ENCODE peak calls at places on chromosomes 4 and X, in six cellular contexts. Z is IMR-90, J is mesenchymal stem cell, G is trophoblast cell, V is neuronal stem cell, A is H1. M is an unnamed sample.

GRCh38 chr4:26145212-26145611 is 175.6 kb upstream of the RBPJ start:
- DNase-seq in A (no peak), V (no peak), Z (no peak), J (no peak), G (no peak), M (no peak)

GRCh38 chrX:12441376-12442128 is 303.3 kb downstream of the FRMPD4 start:
- DNase-seq in V (no peak), A (no peak), Z (peak; percentile 87), G (no peak), J (peak; percentile 45), M (no peak)

GRCh38 chr4:139619644-139620043 is 46.0 kb upstream of the MGST2 start:
- DNase-seq in Z (no peak), G (peak; percentile 54), J (peak; percentile 45), V (no peak), A (no peak), M (no peak)

GRCh38 chrX:30039768-30040167 is 175.6 kb upstream of the MAGEB2 start:
- DNase-seq in A (no peak), V (no peak), J (no peak), G (peak; percentile 60), Z (peak; percentile 54), M (no peak)

GRCh38 chr4:6183740-6184139 is 16.6 kb downstream of the JAKMIP1 start:
- DNase-seq in Z (no peak), J (no peak), V (no peak), A (no peak), G (peak; percentile 70), M (no peak)

GRCh38 chrX:69298466-69299140 is 133.3 kb upstream of the PJA1 start:
- DNase-seq in A (no peak), Z (peak; percentile 4), G (no peak), V (no peak), J (no peak), M (no peak)

GRCh38 chr4:96326846-96327245 is 487.0 kb downstream of the PDHA2 start:
- DNase-seq in V (no peak), A (no peak), G (no peak), Z (no peak), J (no peak), M (no peak)

GRCh38 chr4:7620086-7620813 is 185.5 kb upstream of the PSAPL1 start:
- DNase-seq in V (no peak), A (no peak), J (no peak), Z (no peak), G (no peak), M (no peak)

GRCh38 chr4:76590847-76591281 is 155.8 kb downstream of the SHROOM3 start:
- DNase-seq in J (no peak), G (peak; percentile 74), V (no peak), Z (peak; percentile 58), A (no peak), M (no peak)

GRCh38 chrX:21487832-21488231 is 113.6 kb downstream of the CNKSR2 start:
- DNase-seq in Z (peak; percentile 13), G (no peak), V (no peak), J (no peak), A (no peak), M (no peak)

GRCh38 chr4:99447079-99447478 is 11.9 kb upstream of the ADH7 start:
- DNase-seq in G (no peak), A (no peak), J (peak; percentile 58), V (peak; percentile 62), Z (peak; percentile 43), M (no peak)

GRCh38 chrX:153495362-153495751 is 577 bp downstream of the BGN start:
- DNase-seq in Z (peak; percentile 37), A (no peak), G (no peak), V (no peak), J (no peak), M (no peak)

GRCh38 chrX:153493085-153493484 is 1.7 kb upstream of the BGN start:
- DNase-seq in V (no peak), A (no peak), G (peak; percentile 50), Z (no peak), J (no peak), M (no peak)

GRCh38 chrX:153492543-153492942 is 2.2 kb upstream of the BGN start:
- DNase-seq in J (no peak), A (no peak), V (no peak), Z (no peak), G (no peak), M (no peak)

GRCh38 chrX:153494541-153495361 is at the start of gene BGN:
- DNase-seq in J (peak; percentile 42), A (no peak), V (no peak), G (peak; percentile 45), Z (peak; percentile 44), M (peak; percentile 62)

GRCh38 chrX:153494061-153494460 is 719 bp upstream of the BGN start:
- DNase-seq in A (no peak), V (no peak), G (no peak), Z (peak; percentile 41), J (peak; percentile 15), M (no peak)
- H3K4me2 ChIP-seq in A (peak overlapping the region; percentile 54), V (no peak overlapping the region), G (no peak overlapping the region), Z (peak overlapping the region; percentile 70), J (peak overlapping the region; percentile 16), M (no peak overlapping the region)

DNA sequence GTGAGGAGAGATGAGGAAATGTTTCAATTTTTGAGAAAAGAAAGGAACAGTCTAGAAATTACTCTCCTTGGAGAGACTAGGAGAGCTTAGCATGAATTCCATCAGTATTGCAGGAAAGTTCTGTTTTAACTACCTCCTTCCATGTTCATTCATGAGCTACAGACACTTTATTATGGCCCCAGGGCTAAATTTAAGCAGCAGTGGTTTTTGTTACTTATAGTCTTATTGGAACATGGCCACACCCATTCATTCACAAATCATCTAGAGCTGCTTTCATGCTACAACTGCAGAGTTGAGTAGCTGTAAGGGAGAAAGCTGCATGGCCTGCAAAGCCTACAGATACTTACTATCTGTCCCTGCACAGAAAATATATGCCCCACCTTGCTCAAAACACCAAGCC is 81.7 kb downstream of the SHISA3 start:
- DNase-seq in J (no peak), G (no peak), V (no peak), Z (no peak), A (no peak), M (no peak)
- H3K4me1 ChIP-seq in J (peaks cover 3% of the 10 kb centered on the region), G (no peaks in the 10 kb centered on the region), V (peaks cover 3% of the 10 kb centered on the region), Z (peaks cover 2% of the 10 kb centered on the region), A (peaks cover 9% of the 10 kb centered on the region), M (peaks cover 6% of the 10 kb centered on the region)

GRCh38 chr4:126839066-126839465 is 793.7 kb upstream of the INTU start:
- DNase-seq in J (no peak), Z (peak; percentile 43), V (no peak), G (no peak), A (no peak), M (no peak)
- H3K14ac ChIP-seq in J (no peak overlapping the region), Z (no peak overlapping the region), V (no peak overlapping the region), G (no peak overlapping the region), A (no peak overlapping the region), M (no peak overlapping the region)

DNA sequence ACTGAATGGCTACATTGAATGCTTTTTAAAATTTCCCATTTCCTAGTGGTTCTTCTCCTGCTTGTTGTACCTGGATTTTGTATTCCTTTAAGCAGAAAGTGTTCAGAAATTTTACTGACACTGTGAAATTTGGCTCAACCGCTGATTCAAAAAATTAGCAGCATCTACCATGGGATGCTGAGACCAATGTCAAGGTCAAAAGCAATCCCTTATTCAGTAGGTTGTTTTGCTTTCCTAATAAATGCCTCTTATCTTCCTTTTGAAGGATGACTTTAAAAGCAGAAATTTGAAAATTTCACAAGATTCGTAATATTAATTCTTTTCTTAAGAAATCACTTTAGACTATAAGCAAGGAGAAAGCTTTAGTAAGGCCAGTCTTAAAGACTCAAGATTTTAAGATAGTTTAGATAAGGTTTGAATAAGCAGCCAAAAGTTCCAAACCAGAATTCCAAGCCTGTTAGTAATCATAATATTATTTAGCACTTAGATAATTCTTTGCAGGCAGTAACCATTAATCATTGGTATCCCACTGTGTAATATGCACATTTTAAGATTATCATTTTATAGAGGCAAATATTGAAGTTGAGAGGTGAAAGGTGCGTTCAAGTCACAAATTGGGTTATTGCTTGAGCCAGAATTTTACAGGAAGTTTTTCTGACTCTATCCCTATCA is 508.8 kb downstream of the ANKRD50 start:
- DNase-seq in J (peak; percentile 34), V (no peak), A (no peak), G (peak; percentile 62), Z (peak; percentile 85), M (no peak)
- H3K4me2 ChIP-seq in J (no peak overlapping the region), V (no peak overlapping the region), A (no peak overlapping the region), G (no peak overlapping the region), Z (peak overlapping the region; percentile 62), M (no peak overlapping the region)

DNA sequence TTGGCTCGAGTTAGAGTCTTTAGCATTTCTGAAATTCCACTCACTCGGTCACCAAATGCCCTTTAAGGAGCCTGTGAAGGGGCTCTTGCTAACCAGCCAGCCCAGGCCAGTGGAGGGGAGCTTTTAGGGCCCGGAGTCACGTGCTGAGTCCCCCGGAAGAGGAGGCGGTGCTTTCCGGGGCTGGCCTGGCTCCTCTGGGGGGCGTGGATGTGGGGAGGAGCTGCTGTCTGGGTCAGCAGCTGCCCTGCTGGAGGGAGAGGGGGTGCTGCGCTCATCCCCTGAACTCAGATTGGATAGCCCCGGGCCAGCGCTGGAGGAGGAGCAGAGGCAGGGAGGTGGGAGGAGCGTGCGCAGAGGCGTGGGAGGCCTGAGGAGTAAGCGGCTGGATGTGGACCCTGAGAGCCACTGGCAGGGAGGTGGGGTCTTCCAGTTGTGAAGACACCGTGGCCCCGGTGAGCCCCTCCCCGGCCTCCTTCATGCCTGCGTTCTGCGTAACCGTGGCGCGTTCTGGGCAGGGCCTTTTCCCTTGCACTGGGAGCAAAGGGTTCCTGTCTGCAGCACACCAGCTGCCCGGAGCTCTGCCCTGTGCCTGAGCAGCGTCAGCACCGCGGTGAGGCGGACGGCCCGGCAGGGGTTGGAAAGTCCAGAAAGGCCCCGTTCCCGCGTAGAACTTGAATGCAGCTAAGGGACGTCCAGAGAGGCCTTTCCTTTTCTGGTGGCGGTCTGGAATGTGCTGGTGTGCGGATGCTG is 19.7 kb downstream of the MAEA start:
- DNase-seq in J (peak; percentile 96), V (peak; percentile 90), G (peak; percentile 75), A (peak; percentile 88), Z (peak; percentile 94), M (peak; percentile 99)
- H3K4me1 ChIP-seq in J (peaks cover 29% of the 10 kb centered on the region), V (peaks cover 16% of the 10 kb centered on the region), G (peaks cover 22% of the 10 kb centered on the region), A (peaks cover 11% of the 10 kb centered on the region), Z (peaks cover 14% of the 10 kb centered on the region), M (peaks cover 3% of the 10 kb centered on the region)

GRCh38 chrX:86724277-86724676 is 576.0 kb downstream of the DACH2 start:
- DNase-seq in J (no peak), V (no peak), Z (no peak), G (no peak), A (no peak), M (no peak)
- H3K14ac ChIP-seq in J (no peak overlapping the region), V (no peak overlapping the region), Z (no peak overlapping the region), G (no peak overlapping the region), A (no peak overlapping the region), M (no peak overlapping the region)

M was measured in H9.